ENCODE peak calls at places on chromosomes 12 and 14, in four cellular contexts. One of them, this sample, is unnamed.

GRCh38 chr12:49507139-49507538 is 31.7 kb upstream of the KCNH3 start:
- DNase-seq in B cell: no peak
- DNase-seq in Karpas-422: no peak
- DNase-seq in CMK: no peak
- DNase-seq in this sample: no peak

GRCh38 chr12:104510145-104510872 is 53.6 kb downstream of the CHST11 start:
- DNase-seq in B cell: no peak
- DNase-seq in Karpas-422: no peak
- DNase-seq in CMK: peak
- DNase-seq in this sample: no peak

GRCh38 chr14:92645841-92646478 is 102.5 kb downstream of the LGMN start:
- DNase-seq in B cell: no peak
- DNase-seq in Karpas-422: no peak
- DNase-seq in CMK: no peak
- DNase-seq in this sample: no peak

GRCh38 chr12:11171953-11172675 is 1.1 kb downstream of the SMIM10L1 start:
- DNase-seq in B cell: no peak
- DNase-seq in Karpas-422: no peak
- DNase-seq in CMK: no peak
- DNase-seq in this sample: no peak

GRCh38 chr12:53737951-53738833 is 10.9 kb upstream of the CALCOCO1 start:
- DNase-seq in B cell: no peak
- DNase-seq in Karpas-422: no peak
- DNase-seq in CMK: no peak
- DNase-seq in this sample: no peak

GRCh38 chr12:89663577-89664357 is 44.9 kb downstream of the ATP2B1 start:
- DNase-seq in B cell: no peak
- DNase-seq in Karpas-422: peak
- DNase-seq in CMK: no peak
- DNase-seq in this sample: no peak

GRCh38 chr12:84637926-84638325 is 274.7 kb downstream of the SLC6A15 start:
- DNase-seq in B cell: no peak
- DNase-seq in Karpas-422: no peak
- DNase-seq in CMK: no peak
- DNase-seq in this sample: no peak

GRCh38 chr14:63524537-63525155 is 18.5 kb downstream of the PPP2R5E start:
- DNase-seq in B cell: peak
- DNase-seq in Karpas-422: no peak
- DNase-seq in CMK: no peak
- DNase-seq in this sample: no peak

GRCh38 chr14:91555531-91555930 is 45.4 kb upstream of the PPP4R3A start:
- DNase-seq in B cell: no peak
- DNase-seq in Karpas-422: no peak
- DNase-seq in CMK: no peak
- DNase-seq in this sample: no peak

GRCh38 chr12:108306014-108306501 is 33.1 kb downstream of the CMKLR1 start:
- DNase-seq in B cell: no peak
- DNase-seq in Karpas-422: no peak
- DNase-seq in CMK: no peak
- DNase-seq in this sample: no peak

GRCh38 chr12:95624544-95624943 is 73.3 kb upstream of the USP44 start:
- DNase-seq in B cell: no peak
- DNase-seq in Karpas-422: no peak
- DNase-seq in CMK: no peak
- DNase-seq in this sample: no peak

GRCh38 chr14:99850705-99851104 is 57.5 kb downstream of the EML1 start:
- DNase-seq in B cell: no peak
- DNase-seq in Karpas-422: peak
- DNase-seq in CMK: no peak
- DNase-seq in this sample: no peak

GRCh38 chr14:49940805-49941421 is 48.0 kb downstream of the ARF6 start:
- DNase-seq in B cell: peak
- DNase-seq in Karpas-422: no peak
- DNase-seq in CMK: no peak
- DNase-seq in this sample: no peak

GRCh38 chr14:56342419-56342901 is 224.2 kb downstream of the PELI2 start:
- DNase-seq in B cell: no peak
- DNase-seq in Karpas-422: no peak
- DNase-seq in CMK: peak
- DNase-seq in this sample: no peak

GRCh38 chr12:83665755-83666154 is 979.0 kb downstream of the TMTC2 start:
- DNase-seq in B cell: no peak
- DNase-seq in Karpas-422: no peak
- DNase-seq in CMK: no peak
- DNase-seq in this sample: no peak

GRCh38 chr12:24719293-24719721 is 229.6 kb downstream of the BCAT1 start:
- DNase-seq in B cell: peak
- DNase-seq in Karpas-422: no peak
- DNase-seq in CMK: no peak
- DNase-seq in this sample: no peak

GRCh38 chr14:35117112-35117511 is 4.7 kb downstream of the PPP2R3C start:
- DNase-seq in B cell: no peak
- DNase-seq in Karpas-422: no peak
- DNase-seq in CMK: no peak
- DNase-seq in this sample: no peak

GRCh38 chr12:12718853-12719252 is 1.7 kb downstream of the CDKN1B start:
- DNase-seq in B cell: no peak
- DNase-seq in Karpas-422: peak
- DNase-seq in CMK: no peak
- DNase-seq in this sample: peak

GRCh38 chr12:52924764-52925716 is 20.2 kb upstream of the KRT8 start:
- DNase-seq in B cell: no peak
- DNase-seq in Karpas-422: no peak
- DNase-seq in CMK: no peak
- DNase-seq in this sample: no peak

GRCh38 chr14:74478996-74479635 is 14.0 kb downstream of the NPC2 start:
- DNase-seq in B cell: no peak
- DNase-seq in Karpas-422: no peak
- DNase-seq in CMK: no peak
- DNase-seq in this sample: no peak

GRCh38 chr12:121060149-121061001 is 21.3 kb upstream of the OASL start:
- DNase-seq in B cell: peak
- DNase-seq in Karpas-422: peak
- DNase-seq in CMK: peak
- DNase-seq in this sample: peak

GRCh38 chr12:22313276-22313995 is 21.1 kb downstream of the ST8SIA1 start:
- DNase-seq in B cell: no peak
- DNase-seq in Karpas-422: no peak
- DNase-seq in CMK: no peak
- DNase-seq in this sample: no peak

GRCh38 chr12:49293056-49293956 is 1.6 kb upstream of the PRPH start:
- DNase-seq in B cell: no peak
- DNase-seq in Karpas-422: no peak
- DNase-seq in CMK: peak
- DNase-seq in this sample: no peak